ENCODE peak calls at places on chromosomes 13 and 19, in four cellular contexts. One of them, this sample, is unnamed.

GRCh38 chr13:85935868-85936467 is 136.7 kb upstream of the SLITRK6 start:
- DNase-seq in K562: no peak
- DNase-seq in GM12878: no peak
- DNase-seq in H1: no peak
- DNase-seq in this sample: no peak

GRCh38 chr19:41575998-41576397 is at the start of gene CEACAM21:
- DNase-seq in K562: no peak
- DNase-seq in GM12878: no peak
- DNase-seq in H1: no peak
- DNase-seq in this sample: no peak

GRCh38 chr13:98171806-98172569 is 5.1 kb downstream of the RNF113B start:
- DNase-seq in K562: no peak
- DNase-seq in GM12878: no peak
- DNase-seq in H1: no peak
- DNase-seq in this sample: peak; percentile 79

GRCh38 chr13:23806874-23807522 is 82.2 kb downstream of the MIPEP start:
- DNase-seq in K562: no peak
- DNase-seq in GM12878: no peak
- DNase-seq in H1: no peak
- DNase-seq in this sample: no peak

GRCh38 chr19:38001158-38001781 is 94.3 kb downstream of the SIPA1L3 start:
- DNase-seq in K562: no peak
- DNase-seq in GM12878: no peak
- DNase-seq in H1: no peak
- DNase-seq in this sample: no peak

GRCh38 chr19:41706741-41707501 is 1.5 kb upstream of the CEACAM5 start:
- DNase-seq in K562: peak; percentile 94
- DNase-seq in GM12878: peak; percentile 3
- DNase-seq in H1: peak; percentile 73
- DNase-seq in this sample: peak; percentile 79

GRCh38 chr19:29485293-29485692 is 40.5 kb upstream of the VSTM2B start:
- DNase-seq in K562: no peak
- DNase-seq in GM12878: no peak
- DNase-seq in H1: no peak
- DNase-seq in this sample: no peak

GRCh38 chr19:54662730-54663129 is at the start of gene LILRB4:
- DNase-seq in K562: peak; percentile 28
- DNase-seq in GM12878: no peak
- DNase-seq in H1: no peak
- DNase-seq in this sample: no peak

GRCh38 chr13:86946734-86947133 is 724.4 kb upstream of the SLITRK5 start:
- DNase-seq in K562: no peak
- DNase-seq in GM12878: no peak
- DNase-seq in H1: no peak
- DNase-seq in this sample: no peak

GRCh38 chr13:45120967-45121366 is 657 bp downstream of the GTF2F2 start:
- DNase-seq in K562: no peak
- DNase-seq in GM12878: no peak
- DNase-seq in H1: no peak
- DNase-seq in this sample: no peak

GRCh38 chr19:35126624-35126959 is 8.3 kb downstream of the LGI4 start:
- DNase-seq in K562: no peak
- DNase-seq in GM12878: no peak
- DNase-seq in H1: no peak
- DNase-seq in this sample: no peak

GRCh38 chr13:27952931-27953670 is 16.0 kb downstream of the CDX2 start:
- DNase-seq in K562: no peak
- DNase-seq in GM12878: no peak
- DNase-seq in H1: no peak
- DNase-seq in this sample: no peak

GRCh38 chr13:98792321-98792720 is 39.8 kb upstream of the SLC15A1 start:
- DNase-seq in K562: no peak
- DNase-seq in GM12878: no peak
- DNase-seq in H1: peak; percentile 23
- DNase-seq in this sample: no peak

GRCh38 chr19:10625003-10625761 is at the start of gene SLC44A2:
- DNase-seq in K562: peak; percentile 64
- DNase-seq in GM12878: no peak
- DNase-seq in H1: peak; percentile 90
- DNase-seq in this sample: peak; percentile 93

GRCh38 chr19:44924243-44924725 is 9.9 kb downstream of the APOC1 start:
- DNase-seq in K562: no peak
- DNase-seq in GM12878: no peak
- DNase-seq in H1: no peak
- DNase-seq in this sample: no peak

GRCh38 chr13:77267362-77267761 is 59.5 kb downstream of the MYCBP2 start:
- DNase-seq in K562: no peak
- DNase-seq in GM12878: no peak
- DNase-seq in H1: no peak
- DNase-seq in this sample: no peak

GRCh38 chr19:28640506-28640905 is 572.4 kb downstream of the UQCRFS1 start:
- DNase-seq in K562: no peak
- DNase-seq in GM12878: no peak
- DNase-seq in H1: no peak
- DNase-seq in this sample: no peak

GRCh38 chr13:51801631-51802099 is 2.3 kb downstream of the DHRS12 start:
- DNase-seq in K562: no peak
- DNase-seq in GM12878: no peak
- DNase-seq in H1: no peak
- DNase-seq in this sample: peak; percentile 56

GRCh38 chr13:103164239-103164638 is 98.0 kb upstream of the SLC10A2 start:
- DNase-seq in K562: no peak
- DNase-seq in GM12878: no peak
- DNase-seq in H1: no peak
- DNase-seq in this sample: no peak

GRCh38 chr19:33205531-33206260 is 11.6 kb downstream of the LRP3 start:
- DNase-seq in K562: no peak
- DNase-seq in GM12878: no peak
- DNase-seq in H1: no peak
- DNase-seq in this sample: peak; percentile 37
- TF ChIP-seq NRF1 in K562: no peak
- TF ChIP-seq NRF1 in GM12878: no peak
- TF ChIP-seq NRF1 in H1: no peak
- TF ChIP-seq NRF1 in this sample: no peak

GRCh38 chr19:13908674-13909073 is 2.7 kb downstream of the CC2D1A start:
- DNase-seq in K562: no peak
- DNase-seq in GM12878: no peak
- DNase-seq in H1: no peak
- DNase-seq in this sample: no peak

GRCh38 chr19:13909430-13909829 is 3.4 kb downstream of the CC2D1A start:
- DNase-seq in K562: no peak
- DNase-seq in GM12878: no peak
- DNase-seq in H1: no peak
- DNase-seq in this sample: no peak

GRCh38 chr19:13905634-13906524 is at the start of the genes BRME1 and CC2D1A:
- DNase-seq in K562: peak; percentile 99
- DNase-seq in GM12878: peak; percentile 65
- DNase-seq in H1: peak; percentile 95
- DNase-seq in this sample: peak; percentile 99

GRCh38 chr19:13906910-13907309 is 909 bp downstream of the CC2D1A start:
- DNase-seq in K562: no peak
- DNase-seq in GM12878: no peak
- DNase-seq in H1: no peak
- DNase-seq in this sample: no peak

DNA sequence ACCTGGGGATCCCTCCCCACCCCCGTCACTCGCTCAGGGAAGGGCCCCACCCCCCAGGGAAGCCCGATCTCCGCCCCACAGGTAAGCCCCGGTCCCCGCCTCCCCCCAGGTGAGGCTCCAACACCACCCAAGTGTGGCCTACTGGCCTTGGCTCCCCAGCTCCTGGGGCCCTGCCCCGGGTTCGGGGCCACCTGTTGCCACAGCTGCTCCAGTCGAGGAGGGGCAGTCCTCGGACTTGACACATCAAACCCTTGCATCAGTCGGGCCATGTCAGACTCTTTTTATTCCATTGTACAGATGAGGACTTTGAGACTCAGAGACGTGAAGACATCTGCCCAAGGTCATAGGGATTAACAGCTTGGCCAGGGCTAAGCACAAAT is 514 bp downstream of the CC2D1A start:
- DNase-seq in K562: peak; percentile 79
- DNase-seq in GM12878: no peak
- DNase-seq in H1: no peak
- DNase-seq in this sample: peak; percentile 56
- TF ChIP-seq NRF1 in K562: no peak
- TF ChIP-seq NRF1 in GM12878: no peak
- TF ChIP-seq NRF1 in H1: no peak
- TF ChIP-seq NRF1 in this sample: no peak

DNA sequence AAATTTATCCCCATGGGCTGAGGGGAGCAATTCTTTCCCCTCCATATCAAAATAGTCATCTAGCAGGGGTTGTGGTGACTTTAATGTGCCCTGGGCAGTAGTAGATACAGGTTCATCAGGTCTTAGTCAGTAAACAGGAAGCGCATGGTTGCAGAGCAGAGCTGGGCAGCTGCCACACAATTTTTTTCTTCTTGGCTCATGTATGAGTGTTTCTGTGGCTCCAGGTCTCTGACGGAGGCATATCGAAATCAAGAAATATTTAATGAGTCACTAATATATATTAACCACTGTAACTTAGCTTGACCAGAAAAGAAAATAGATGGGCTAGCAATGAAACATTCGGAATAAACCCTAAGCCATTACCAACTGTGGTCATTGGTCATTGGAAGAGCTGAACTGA is 68.4 kb upstream of the UBL3 start:
- DNase-seq in K562: no peak
- DNase-seq in GM12878: no peak
- DNase-seq in H1: no peak
- DNase-seq in this sample: no peak
- TF ChIP-seq NRF1 in K562: no peak
- TF ChIP-seq NRF1 in GM12878: no peak
- TF ChIP-seq NRF1 in H1: no peak
- TF ChIP-seq NRF1 in this sample: no peak

DNA sequence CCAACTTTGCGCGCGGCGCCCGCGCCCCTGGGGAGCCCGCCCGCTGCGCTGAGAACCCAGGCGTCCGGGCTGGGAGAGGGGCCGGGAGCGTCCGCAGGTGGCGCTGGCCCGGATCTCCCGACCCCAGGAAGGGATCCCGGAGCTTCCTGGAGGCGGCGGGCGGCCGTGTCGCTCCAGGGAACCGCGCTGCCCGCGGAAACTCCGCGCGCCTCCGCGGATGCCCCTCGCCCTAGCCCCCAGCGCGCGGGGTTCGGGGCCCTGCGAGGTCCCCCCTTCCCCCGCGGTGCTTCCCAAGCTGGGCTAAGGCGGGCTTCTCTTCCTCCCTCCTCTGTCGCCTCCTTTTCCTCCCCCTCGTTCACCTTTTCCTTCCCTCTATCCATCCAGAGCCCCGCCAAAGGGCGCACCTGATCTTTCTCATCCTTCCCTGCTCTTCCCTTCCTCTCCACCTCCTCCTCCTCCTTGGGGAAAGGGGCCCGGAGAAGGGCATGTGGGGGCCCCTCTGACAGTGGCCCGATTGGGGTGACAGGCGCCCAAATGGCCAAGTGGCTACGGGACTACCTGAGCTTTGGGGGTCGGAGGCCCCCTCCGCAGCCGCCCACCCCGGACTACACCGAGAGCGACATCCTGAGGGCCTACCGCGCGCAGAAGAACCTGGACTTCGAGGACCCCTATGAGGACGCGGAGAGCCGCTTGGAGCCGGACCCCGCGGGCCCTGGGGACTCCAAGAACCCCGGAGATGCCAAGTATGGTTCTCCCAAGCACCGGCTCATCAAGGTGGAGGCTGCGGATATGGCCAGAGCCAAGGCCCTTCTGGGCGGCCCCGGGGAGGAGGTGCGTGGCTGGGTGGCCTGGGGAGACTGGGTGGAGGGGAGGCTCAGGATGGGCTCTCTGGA is 710 bp downstream of the SHD start:
- DNase-seq in K562: no peak
- DNase-seq in GM12878: no peak
- DNase-seq in H1: peak; percentile 61
- DNase-seq in this sample: peak; percentile 61
- TF ChIP-seq NRF1 in K562: no peak
- TF ChIP-seq NRF1 in GM12878: no peak
- TF ChIP-seq NRF1 in H1: no peak
- TF ChIP-seq NRF1 in this sample: no peak

DNA sequence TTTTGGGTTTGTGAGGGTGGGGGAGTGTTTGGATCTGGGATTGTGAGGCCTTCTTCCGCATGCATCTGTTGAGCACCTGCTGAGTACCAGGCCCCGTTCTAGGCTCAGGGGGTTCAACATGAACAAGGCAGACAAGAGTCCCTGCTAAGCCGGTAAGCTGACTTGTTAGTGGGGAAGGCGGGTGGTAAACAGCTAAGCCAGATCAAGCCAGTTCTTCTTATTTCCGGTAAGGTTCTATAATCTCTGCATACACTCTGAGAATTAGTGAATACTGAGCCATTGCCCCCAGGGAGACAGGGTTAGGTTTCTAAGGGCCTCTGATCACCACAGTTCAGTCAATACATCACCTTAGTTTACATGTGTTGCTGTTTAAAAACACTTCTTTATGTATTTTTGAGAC is 9.9 kb upstream of the EHD2 start:
- DNase-seq in K562: no peak
- DNase-seq in GM12878: no peak
- DNase-seq in H1: no peak
- DNase-seq in this sample: no peak
- TF ChIP-seq NRF1 in K562: no peak
- TF ChIP-seq NRF1 in GM12878: no peak
- TF ChIP-seq NRF1 in H1: no peak
- TF ChIP-seq NRF1 in this sample: no peak